ENCODE peak calls at places on chromosome 14, in seven cellular contexts. One of them, this sample, is unnamed.

GRCh38 chr14:102684276-102684663 is 91.8 kb downstream of the RCOR1 start:
- DNase-seq in endothelial cell: no peak
- DNase-seq in activated T-cell treated with anti-CD3 and anti-CD28 coated beads, Interleukin-2, amount 50 U/mL, for 1 hour: no peak
- DNase-seq in T follicular helper cell: no peak
- DNase-seq in T-helper 1 cell: no peak
- DNase-seq in neural crest cell: no peak
- DNase-seq in KG1: no peak
- DNase-seq in this sample: no peak

GRCh38 chr14:65011559-65011958 is 24.9 kb downstream of the FNTB start:
- DNase-seq in activated T-cell treated with anti-CD3 and anti-CD28 coated beads, Interleukin-2, amount 50 U/mL, for 1 hour: no peak
- DNase-seq in KG1: no peak
- DNase-seq in T-helper 1 cell: no peak
- DNase-seq in neural crest cell: no peak
- DNase-seq in T follicular helper cell: no peak
- DNase-seq in endothelial cell: no peak
- DNase-seq in this sample: no peak

GRCh38 chr14:104351849-104352492 is 213.6 kb downstream of the KIF26A start:
- DNase-seq in activated T-cell treated with anti-CD3 and anti-CD28 coated beads, Interleukin-2, amount 50 U/mL, for 1 hour: no peak
- DNase-seq in neural crest cell: no peak
- DNase-seq in KG1: no peak
- DNase-seq in endothelial cell: no peak
- DNase-seq in T-helper 1 cell: no peak
- DNase-seq in T follicular helper cell: no peak
- DNase-seq in this sample: no peak

GRCh38 chr14:87055007-87055406 is 938.0 kb downstream of the GALC start:
- DNase-seq in T follicular helper cell: no peak
- DNase-seq in T-helper 1 cell: no peak
- DNase-seq in KG1: no peak
- DNase-seq in neural crest cell: no peak
- DNase-seq in endothelial cell: no peak
- DNase-seq in activated T-cell treated with anti-CD3 and anti-CD28 coated beads, Interleukin-2, amount 50 U/mL, for 1 hour: no peak
- DNase-seq in this sample: no peak

GRCh38 chr14:54818201-54819133 is 84.2 kb downstream of the GCH1 start:
- DNase-seq in activated T-cell treated with anti-CD3 and anti-CD28 coated beads, Interleukin-2, amount 50 U/mL, for 1 hour: no peak
- DNase-seq in T-helper 1 cell: no peak
- DNase-seq in KG1: no peak
- DNase-seq in neural crest cell: no peak
- DNase-seq in T follicular helper cell: no peak
- DNase-seq in endothelial cell: no peak
- DNase-seq in this sample: peak

GRCh38 chr14:87615822-87616679 is 376.9 kb downstream of the GALC start:
- DNase-seq in endothelial cell: peak
- DNase-seq in T follicular helper cell: no peak
- DNase-seq in activated T-cell treated with anti-CD3 and anti-CD28 coated beads, Interleukin-2, amount 50 U/mL, for 1 hour: no peak
- DNase-seq in KG1: peak
- DNase-seq in T-helper 1 cell: no peak
- DNase-seq in neural crest cell: peak
- DNase-seq in this sample: peak

GRCh38 chr14:29030121-29030520 is 263.5 kb downstream of the FOXG1 start:
- DNase-seq in KG1: no peak
- DNase-seq in T-helper 1 cell: no peak
- DNase-seq in endothelial cell: no peak
- DNase-seq in neural crest cell: no peak
- DNase-seq in T follicular helper cell: no peak
- DNase-seq in activated T-cell treated with anti-CD3 and anti-CD28 coated beads, Interleukin-2, amount 50 U/mL, for 1 hour: no peak
- DNase-seq in this sample: peak

GRCh38 chr14:96051642-96052540 is 12.7 kb downstream of the C14orf132 start:
- DNase-seq in activated T-cell treated with anti-CD3 and anti-CD28 coated beads, Interleukin-2, amount 50 U/mL, for 1 hour: no peak
- DNase-seq in T follicular helper cell: no peak
- DNase-seq in T-helper 1 cell: no peak
- DNase-seq in KG1: no peak
- DNase-seq in endothelial cell: no peak
- DNase-seq in neural crest cell: no peak
- DNase-seq in this sample: no peak

GRCh38 chr14:32584079-32584478 is 255.0 kb downstream of the AKAP6 start:
- DNase-seq in endothelial cell: no peak
- DNase-seq in neural crest cell: no peak
- DNase-seq in KG1: no peak
- DNase-seq in T follicular helper cell: no peak
- DNase-seq in T-helper 1 cell: no peak
- DNase-seq in activated T-cell treated with anti-CD3 and anti-CD28 coated beads, Interleukin-2, amount 50 U/mL, for 1 hour: no peak
- DNase-seq in this sample: no peak

GRCh38 chr14:76022991-76023390 is 37.4 kb downstream of the IFT43 start:
- DNase-seq in endothelial cell: no peak
- DNase-seq in T-helper 1 cell: no peak
- DNase-seq in KG1: no peak
- DNase-seq in T follicular helper cell: no peak
- DNase-seq in activated T-cell treated with anti-CD3 and anti-CD28 coated beads, Interleukin-2, amount 50 U/mL, for 1 hour: no peak
- DNase-seq in neural crest cell: no peak
- DNase-seq in this sample: no peak

GRCh38 chr14:71204231-71204630 is 297.0 kb downstream of the PCNX1 start:
- DNase-seq in activated T-cell treated with anti-CD3 and anti-CD28 coated beads, Interleukin-2, amount 50 U/mL, for 1 hour: no peak
- DNase-seq in endothelial cell: no peak
- DNase-seq in T-helper 1 cell: no peak
- DNase-seq in KG1: no peak
- DNase-seq in T follicular helper cell: no peak
- DNase-seq in neural crest cell: no peak
- DNase-seq in this sample: no peak

GRCh38 chr14:32906672-32907071 is 32.0 kb upstream of the NPAS3 start:
- DNase-seq in KG1: no peak
- DNase-seq in T follicular helper cell: no peak
- DNase-seq in neural crest cell: no peak
- DNase-seq in activated T-cell treated with anti-CD3 and anti-CD28 coated beads, Interleukin-2, amount 50 U/mL, for 1 hour: no peak
- DNase-seq in endothelial cell: no peak
- DNase-seq in T-helper 1 cell: no peak
- DNase-seq in this sample: no peak

GRCh38 chr14:27392153-27392552 is 794.3 kb upstream of the NOVA1 start:
- DNase-seq in T follicular helper cell: no peak
- DNase-seq in KG1: no peak
- DNase-seq in neural crest cell: no peak
- DNase-seq in T-helper 1 cell: no peak
- DNase-seq in activated T-cell treated with anti-CD3 and anti-CD28 coated beads, Interleukin-2, amount 50 U/mL, for 1 hour: no peak
- DNase-seq in endothelial cell: no peak
- DNase-seq in this sample: no peak

GRCh38 chr14:77889971-77890442 is 90.1 kb downstream of the ADCK1 start:
- DNase-seq in activated T-cell treated with anti-CD3 and anti-CD28 coated beads, Interleukin-2, amount 50 U/mL, for 1 hour: no peak
- DNase-seq in neural crest cell: no peak
- DNase-seq in KG1: no peak
- DNase-seq in T follicular helper cell: no peak
- DNase-seq in T-helper 1 cell: no peak
- DNase-seq in endothelial cell: no peak
- DNase-seq in this sample: no peak

GRCh38 chr14:77579065-77579464 is 37.4 kb downstream of the SPTLC2 start:
- DNase-seq in T-helper 1 cell: no peak
- DNase-seq in T follicular helper cell: no peak
- DNase-seq in activated T-cell treated with anti-CD3 and anti-CD28 coated beads, Interleukin-2, amount 50 U/mL, for 1 hour: no peak
- DNase-seq in KG1: no peak
- DNase-seq in endothelial cell: no peak
- DNase-seq in neural crest cell: no peak
- DNase-seq in this sample: no peak

GRCh38 chr14:32633214-32633864 is 304.2 kb downstream of the AKAP6 start:
- DNase-seq in neural crest cell: no peak
- DNase-seq in T-helper 1 cell: no peak
- DNase-seq in endothelial cell: no peak
- DNase-seq in KG1: no peak
- DNase-seq in activated T-cell treated with anti-CD3 and anti-CD28 coated beads, Interleukin-2, amount 50 U/mL, for 1 hour: no peak
- DNase-seq in T follicular helper cell: no peak
- DNase-seq in this sample: no peak

GRCh38 chr14:87491816-87492215 is 501.2 kb downstream of the GALC start:
- DNase-seq in endothelial cell: no peak
- DNase-seq in T follicular helper cell: no peak
- DNase-seq in KG1: no peak
- DNase-seq in T-helper 1 cell: no peak
- DNase-seq in neural crest cell: no peak
- DNase-seq in activated T-cell treated with anti-CD3 and anti-CD28 coated beads, Interleukin-2, amount 50 U/mL, for 1 hour: no peak
- DNase-seq in this sample: no peak

GRCh38 chr14:105021656-105022275 is 883 bp upstream of the CDCA4 start:
- DNase-seq in T follicular helper cell: peak
- DNase-seq in KG1: peak
- DNase-seq in neural crest cell: peak
- DNase-seq in T-helper 1 cell: peak
- DNase-seq in endothelial cell: peak
- DNase-seq in activated T-cell treated with anti-CD3 and anti-CD28 coated beads, Interleukin-2, amount 50 U/mL, for 1 hour: no peak
- DNase-seq in this sample: peak

GRCh38 chr14:90573385-90574105 is 176.7 kb downstream of the CALM1 start:
- DNase-seq in activated T-cell treated with anti-CD3 and anti-CD28 coated beads, Interleukin-2, amount 50 U/mL, for 1 hour: no peak
- DNase-seq in neural crest cell: no peak
- DNase-seq in KG1: no peak
- DNase-seq in T follicular helper cell: no peak
- DNase-seq in T-helper 1 cell: no peak
- DNase-seq in endothelial cell: no peak
- DNase-seq in this sample: no peak

GRCh38 chr14:71948101-71948500 is 15.9 kb downstream of the RGS6 start:
- DNase-seq in neural crest cell: no peak
- DNase-seq in T-helper 1 cell: no peak
- DNase-seq in endothelial cell: no peak
- DNase-seq in KG1: no peak
- DNase-seq in T follicular helper cell: no peak
- DNase-seq in activated T-cell treated with anti-CD3 and anti-CD28 coated beads, Interleukin-2, amount 50 U/mL, for 1 hour: no peak
- DNase-seq in this sample: no peak

GRCh38 chr14:48398675-48399282 is 723.4 kb upstream of the MDGA2 start:
- DNase-seq in KG1: no peak
- DNase-seq in activated T-cell treated with anti-CD3 and anti-CD28 coated beads, Interleukin-2, amount 50 U/mL, for 1 hour: no peak
- DNase-seq in T follicular helper cell: no peak
- DNase-seq in endothelial cell: peak
- DNase-seq in neural crest cell: peak
- DNase-seq in T-helper 1 cell: no peak
- DNase-seq in this sample: peak

GRCh38 chr14:77618381-77618780 is 1.9 kb upstream of the SPTLC2 start:
- DNase-seq in T-helper 1 cell: no peak
- DNase-seq in endothelial cell: no peak
- DNase-seq in activated T-cell treated with anti-CD3 and anti-CD28 coated beads, Interleukin-2, amount 50 U/mL, for 1 hour: no peak
- DNase-seq in T follicular helper cell: no peak
- DNase-seq in neural crest cell: no peak
- DNase-seq in KG1: no peak
- DNase-seq in this sample: no peak

GRCh38 chr14:55699131-55700057 is 119.4 kb downstream of the KTN1 start:
- DNase-seq in neural crest cell: no peak
- DNase-seq in endothelial cell: no peak
- DNase-seq in activated T-cell treated with anti-CD3 and anti-CD28 coated beads, Interleukin-2, amount 50 U/mL, for 1 hour: no peak
- DNase-seq in KG1: no peak
- DNase-seq in T-helper 1 cell: no peak
- DNase-seq in T follicular helper cell: no peak
- DNase-seq in this sample: no peak

GRCh38 chr14:78005325-78005724 is 164.8 kb upstream of the NRXN3 start:
- DNase-seq in KG1: no peak
- DNase-seq in T follicular helper cell: no peak
- DNase-seq in neural crest cell: no peak
- DNase-seq in T-helper 1 cell: no peak
- DNase-seq in endothelial cell: no peak
- DNase-seq in activated T-cell treated with anti-CD3 and anti-CD28 coated beads, Interleukin-2, amount 50 U/mL, for 1 hour: no peak
- DNase-seq in this sample: no peak

GRCh38 chr14:56212541-56212940 is 94.3 kb downstream of the PELI2 start:
- DNase-seq in neural crest cell: no peak
- DNase-seq in activated T-cell treated with anti-CD3 and anti-CD28 coated beads, Interleukin-2, amount 50 U/mL, for 1 hour: no peak
- DNase-seq in T follicular helper cell: no peak
- DNase-seq in KG1: no peak
- DNase-seq in endothelial cell: no peak
- DNase-seq in T-helper 1 cell: no peak
- DNase-seq in this sample: no peak

GRCh38 chr14:54487771-54488170 is 1.0 kb downstream of the GMFB start:
- DNase-seq in neural crest cell: no peak
- DNase-seq in KG1: no peak
- DNase-seq in activated T-cell treated with anti-CD3 and anti-CD28 coated beads, Interleukin-2, amount 50 U/mL, for 1 hour: no peak
- DNase-seq in T-helper 1 cell: no peak
- DNase-seq in endothelial cell: no peak
- DNase-seq in T follicular helper cell: no peak
- DNase-seq in this sample: no peak

GRCh38 chr14:87830443-87831096 is 162.4 kb downstream of the GALC start:
- DNase-seq in neural crest cell: no peak
- DNase-seq in T follicular helper cell: no peak
- DNase-seq in KG1: no peak
- DNase-seq in T-helper 1 cell: no peak
- DNase-seq in activated T-cell treated with anti-CD3 and anti-CD28 coated beads, Interleukin-2, amount 50 U/mL, for 1 hour: no peak
- DNase-seq in endothelial cell: no peak
- DNase-seq in this sample: no peak

GRCh38 chr14:102902523-102903247 is 19.8 kb upstream of the AMN start:
- DNase-seq in T-helper 1 cell: no peak
- DNase-seq in neural crest cell: no peak
- DNase-seq in activated T-cell treated with anti-CD3 and anti-CD28 coated beads, Interleukin-2, amount 50 U/mL, for 1 hour: no peak
- DNase-seq in endothelial cell: no peak
- DNase-seq in T follicular helper cell: no peak
- DNase-seq in KG1: no peak
- DNase-seq in this sample: no peak

GRCh38 chr14:93150227-93151206 is 34.2 kb downstream of the MOAP1 start:
- DNase-seq in T-helper 1 cell: no peak
- DNase-seq in T follicular helper cell: no peak
- DNase-seq in endothelial cell: peak
- DNase-seq in KG1: no peak
- DNase-seq in neural crest cell: no peak
- DNase-seq in activated T-cell treated with anti-CD3 and anti-CD28 coated beads, Interleukin-2, amount 50 U/mL, for 1 hour: no peak
- DNase-seq in this sample: no peak

GRCh38 chr14:60508363-60508706 is 611 bp upstream of the SIX6 start:
- DNase-seq in neural crest cell: no peak
- DNase-seq in T-helper 1 cell: no peak
- DNase-seq in T follicular helper cell: no peak
- DNase-seq in endothelial cell: no peak
- DNase-seq in KG1: no peak
- DNase-seq in activated T-cell treated with anti-CD3 and anti-CD28 coated beads, Interleukin-2, amount 50 U/mL, for 1 hour: no peak
- DNase-seq in this sample: no peak

This sample was measured in NCI-H1930.